ENCODE peak calls at places on chromosomes 4 and X, in four cellular contexts. D, V, T and E are unnamed samples.
A peak's percentile ranks its signal among the peaks of the same experiment; 100 is the strongest.

GRCh38 chr4:27429260-27429970 is 568.8 kb downstream of the STIM2 start:
- DNase-seq in V (no peak), T (no peak), D (no peak), E (no peak)

GRCh38 chr4:172323288-172323687 is 510.1 kb downstream of the GALNTL6 start:
- DNase-seq in T (no peak), D (no peak), V (no peak), E (no peak)

GRCh38 chr4:109826719-109827118 is 1.1 kb upstream of the RRH start:
- DNase-seq in T (peak; percentile 19), V (peak; percentile 38), D (peak; percentile 33), E (no peak)

GRCh38 chr4:29805245-29805644 is 914.9 kb upstream of the PCDH7 start:
- DNase-seq in V (no peak), T (no peak), D (peak; percentile 2), E (no peak)

GRCh38 chr4:87196146-87196545 is 24.3 kb downstream of the KLHL8 start:
- DNase-seq in V (no peak), D (no peak), T (no peak), E (no peak)

GRCh38 chrX:54085666-54086065 is 41.4 kb upstream of the PHF8 start:
- DNase-seq in T (no peak), D (no peak), V (no peak), E (no peak)

GRCh38 chr4:55326629-55327028 is 19.4 kb upstream of the SRD5A3 start:
- DNase-seq in T (no peak), D (no peak), V (no peak), E (no peak)

GRCh38 chrX:115400960-115401359 is 111.4 kb downstream of the LUZP4 start:
- DNase-seq in T (no peak), D (no peak), V (no peak), E (no peak)

GRCh38 chrX:153648358-153649177 is 1.6 kb downstream of the DUSP9 start:
- DNase-seq in D (no peak), V (no peak), T (no peak), E (no peak)

GRCh38 chr4:185019451-185020292 is 1.4 kb downstream of the HELT start:
- DNase-seq in T (no peak), V (no peak), D (no peak), E (no peak)

GRCh38 chrX:151019837-151020236 is 36.7 kb downstream of the HMGB3 start:
- DNase-seq in V (no peak), T (no peak), D (peak; percentile 46), E (peak; percentile 19)

GRCh38 chr4:102139132-102139573 is 206.1 kb downstream of the SLC39A8 start:
- DNase-seq in D (no peak), V (peak; percentile 98), T (no peak), E (no peak)

GRCh38 chr4:120524237-120524636 is 398.3 kb downstream of the PRDM5 start:
- DNase-seq in V (no peak), T (no peak), D (no peak), E (no peak)

GRCh38 chr4:177119693-177120092 is 190.0 kb upstream of the NEIL3 start:
- DNase-seq in T (no peak), D (no peak), V (no peak), E (no peak)

GRCh38 chr4:40292313-40292759 is 42.8 kb upstream of the CHRNA9 start:
- DNase-seq in V (peak; percentile 15), T (peak; percentile 52), D (peak; percentile 12), E (peak; percentile 57)

GRCh38 chrX:120736989-120737388 is 107.1 kb upstream of the C1GALT1C1 start:
- DNase-seq in V (peak; percentile 80), T (no peak), D (peak; percentile 37), E (no peak)

GRCh38 chr4:180422989-180423766 is 1820.0 kb upstream of the TENM3 start:
- DNase-seq in D (no peak), T (no peak), V (no peak), E (no peak)

GRCh38 chr4:105991726-105992125 is 96.5 kb downstream of the NPNT start:
- DNase-seq in D (no peak), T (no peak), V (peak; percentile 6), E (no peak)

GRCh38 chr4:113472864-113473263 is 288.7 kb downstream of the CAMK2D start:
- DNase-seq in D (no peak), T (no peak), V (no peak), E (no peak)

GRCh38 chr4:33658971-33659370 is 2585.3 kb downstream of the ARAP2 start:
- DNase-seq in T (no peak), V (no peak), D (no peak), E (no peak)

GRCh38 chr4:127880764-127881564 is at the start of gene PLK4:
- DNase-seq in T (peak; percentile 96), D (peak; percentile 93), V (peak; percentile 97), E (peak; percentile 49)

GRCh38 chr4:16294455-16294854 is 68.2 kb upstream of the TAPT1 start:
- DNase-seq in T (no peak), V (no peak), D (peak; percentile 52), E (no peak)

GRCh38 chr4:166143227-166143626 is 270.2 kb downstream of the TLL1 start:
- DNase-seq in T (no peak), D (no peak), V (no peak), E (no peak)

GRCh38 chr4:58658701-58659100 is 1548.5 kb upstream of the IGFBP7 start:
- DNase-seq in V (no peak), D (no peak), T (no peak), E (no peak)

GRCh38 chr4:123127218-123127617 is 204.8 kb upstream of the NUDT6 start:
- DNase-seq in D (peak; percentile 42), V (peak; percentile 67), T (no peak), E (no peak)

GRCh38 chr4:1154523-1155182 is 17.7 kb downstream of the SPON2 start:
- DNase-seq in T (no peak), D (peak; percentile 25), V (no peak), E (no peak)

GRCh38 chr4:149719357-149719756 is 96.3 kb downstream of the IQCM start:
- DNase-seq in D (peak; percentile 66), V (no peak), T (no peak), E (no peak)

GRCh38 chr4:121701263-121701662 is 4.5 kb upstream of the ANXA5 start:
- DNase-seq in V (no peak), T (no peak), D (no peak), E (no peak)

GRCh38 chrX:43677993-43678392 is 21.9 kb downstream of the MAOA start:
- DNase-seq in D (no peak), V (no peak), T (no peak), E (no peak)

GRCh38 chrX:134371133-134371532 is 88.8 kb upstream of the HPRT1 start:
- DNase-seq in V (no peak), T (peak; percentile 20), D (no peak), E (no peak)

GRCh38 chrX:119981286-119982070 is 37.9 kb upstream of the NKAP start:
- DNase-seq in D (peak; percentile 5), T (peak; percentile 51), V (peak; percentile 7), E (no peak)

DNA sequence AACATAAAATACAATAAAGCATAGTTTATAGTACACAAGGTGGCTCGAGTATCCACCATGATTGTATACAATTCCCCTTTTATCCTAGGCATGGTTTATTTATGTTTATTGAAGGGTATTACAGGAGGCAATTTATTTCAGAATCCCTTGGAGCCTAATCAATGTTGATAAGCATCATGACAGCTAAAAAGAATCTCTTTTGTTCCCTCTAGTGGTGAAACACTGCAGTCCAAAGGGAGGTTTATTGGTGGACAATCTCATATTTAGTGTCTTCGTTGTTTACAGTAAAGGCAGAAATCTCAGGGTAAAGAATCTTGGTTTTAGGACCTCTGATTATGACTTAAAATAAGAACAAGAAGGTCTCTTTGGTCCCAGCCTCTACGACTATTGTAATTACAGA is 1712.5 kb downstream of the C4orf33 start:
- DNase-seq in D (no peak), T (no peak), V (peak; percentile 41), E (no peak)
- TF ChIP-seq CTCF in D (peak; percentile 24), T (no peak), V (peak; percentile 40), E (no peak)

DNA sequence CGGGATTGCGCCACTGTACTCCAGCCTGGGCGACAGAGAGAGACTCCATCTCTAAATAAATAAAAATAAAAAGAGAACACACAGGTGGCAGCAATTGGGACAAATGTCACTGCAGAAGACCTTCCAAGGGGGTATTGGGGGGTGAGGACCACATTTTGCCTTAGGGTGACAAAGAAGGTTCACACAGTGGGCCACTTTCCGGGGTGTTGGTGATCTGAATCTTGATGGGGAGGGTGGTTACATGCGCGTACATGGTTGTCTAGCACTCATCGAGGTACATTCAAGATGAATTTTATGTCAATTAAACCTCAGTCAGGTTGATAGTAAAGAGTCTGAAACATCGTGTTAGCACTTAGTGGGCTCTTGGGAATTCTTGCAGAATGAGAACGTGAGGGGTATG is 20.5 kb upstream of the TMSB4X start:
- DNase-seq in V (no peak), D (no peak), T (no peak), E (no peak)
- H3K9ac ChIP-seq in V (no peak overlapping the region), D (no peak overlapping the region), T (no peak overlapping the region), E (no peak overlapping the region)

GRCh38 chrX:20545538-20545937 is 278.8 kb upstream of the RPS6KA3 start:
- DNase-seq in V (no peak), D (peak; percentile 43), T (no peak), E (no peak)

GRCh38 chrX:20542072-20542471 is 275.4 kb upstream of the RPS6KA3 start:
- DNase-seq in D (no peak), V (no peak), T (no peak), E (no peak)

DNA sequence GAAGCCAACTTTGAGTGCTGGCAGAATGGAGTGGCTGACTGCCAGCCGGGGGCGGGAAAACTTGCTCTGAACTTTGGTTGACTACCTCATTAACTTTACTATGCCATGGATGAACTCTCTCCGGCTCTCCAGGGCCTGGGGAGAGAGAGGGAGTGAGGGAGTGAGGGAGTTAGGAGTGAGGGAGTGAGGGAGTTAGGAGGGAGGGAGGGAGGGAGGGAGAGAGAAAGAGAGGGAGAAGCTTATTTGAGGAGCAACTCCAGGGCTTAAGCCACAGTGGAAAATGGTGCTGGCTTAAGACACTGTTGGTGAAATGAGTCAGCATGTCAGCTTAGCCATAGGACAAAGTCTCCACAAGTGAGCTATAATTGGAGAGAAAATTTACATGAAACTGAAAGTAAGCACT is 280.9 kb upstream of the RPS6KA3 start:
- DNase-seq in T (no peak), D (peak; percentile 68), V (no peak), E (no peak)
- H3K9me1 ChIP-seq in T (no peaks in the 10 kb centered on the region), D (no peaks in the 10 kb centered on the region), V (no peaks in the 10 kb centered on the region), E (no peaks in the 10 kb centered on the region)

GRCh38 chr4:5710962-5711478 is at the start of gene EVC:
- DNase-seq in V (peak; percentile 67), D (peak; percentile 74), T (peak; percentile 41), E (no peak)

GRCh38 chr4:5708171-5708828 is at the start of gene EVC2:
- DNase-seq in D (peak; percentile 46), T (no peak), V (peak; percentile 47), E (no peak)

GRCh38 chr4:5708829-5709680 is 696 bp upstream of the EVC2 start:
- DNase-seq in V (no peak), D (no peak), T (no peak), E (no peak)

GRCh38 chr4:5711479-5712184 is 631 bp downstream of the EVC start:
- DNase-seq in T (no peak), V (peak; percentile 43), D (peak; percentile 51), E (no peak)

GRCh38 chr4:5710065-5710961 is 688 bp upstream of the EVC start:
- DNase-seq in D (peak; percentile 18), T (no peak), V (peak; percentile 44), E (no peak)
- TF ChIP-seq CTCF in D (peak; percentile 32), T (no peak), V (no peak), E (no peak)

DNA sequence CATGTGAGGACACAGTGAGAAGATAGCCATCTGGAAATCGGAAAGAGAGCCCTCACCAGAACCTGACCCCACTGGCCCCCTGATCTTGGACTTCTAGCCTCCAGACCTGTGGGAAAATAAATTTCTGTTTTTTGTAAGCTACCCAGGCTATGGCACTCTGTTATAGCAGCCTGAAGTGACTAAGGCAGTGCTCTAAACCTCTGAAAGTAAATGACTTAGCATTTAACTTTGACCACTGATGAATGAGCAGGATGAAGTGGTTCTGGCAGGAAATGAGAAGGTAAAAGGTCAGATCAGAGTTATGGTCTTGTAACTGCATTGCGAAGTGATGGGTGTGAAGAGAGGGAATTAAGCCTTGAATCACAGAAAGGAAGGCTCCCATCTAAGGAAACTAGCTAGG is 17.0 kb downstream of the GPAT3 start:
- DNase-seq in D (peak; percentile 67), T (peak; percentile 41), V (peak; percentile 44), E (no peak)
- H3K9ac ChIP-seq in D (no peak overlapping the region), T (no peak overlapping the region), V (no peak overlapping the region), E (no peak overlapping the region)